ENCODE peak calls at places on chromosome 17, in four cellular contexts. One of them, this sample, is unnamed. For H3K9me3, the result is how much of the 10 kb centered on the place peaks cover.

GRCh38 chr17:1644493-1645206 is 882 bp downstream of the SCARF1 start:
- DNase-seq in iPS DF 6.9: no peak
- DNase-seq in CD4-positive, alpha-beta memory T cell: no peak
- DNase-seq in left lung: peak
- DNase-seq in this sample: no peak

GRCh38 chr17:75785016-75785769 is 587 bp downstream of the UNK start:
- DNase-seq in left lung: peak
- DNase-seq in CD4-positive, alpha-beta memory T cell: no peak
- DNase-seq in iPS DF 6.9: no peak
- DNase-seq in this sample: peak

GRCh38 chr17:57480438-57481196 is 224.3 kb downstream of the MSI2 start:
- DNase-seq in CD4-positive, alpha-beta memory T cell: no peak
- DNase-seq in iPS DF 6.9: no peak
- DNase-seq in left lung: no peak
- DNase-seq in this sample: no peak

GRCh38 chr17:2174471-2175293 is 119.8 kb downstream of the HIC1 start:
- DNase-seq in iPS DF 6.9: no peak
- DNase-seq in left lung: no peak
- DNase-seq in CD4-positive, alpha-beta memory T cell: no peak
- DNase-seq in this sample: no peak

GRCh38 chr17:50935201-50936124 is 69.3 kb upstream of the TOB1 start:
- DNase-seq in left lung: peak
- DNase-seq in iPS DF 6.9: no peak
- DNase-seq in CD4-positive, alpha-beta memory T cell: no peak
- DNase-seq in this sample: no peak

GRCh38 chr17:32253117-32253611 is 12.5 kb upstream of the RHBDL3 start:
- DNase-seq in left lung: peak
- DNase-seq in CD4-positive, alpha-beta memory T cell: peak
- DNase-seq in iPS DF 6.9: no peak
- DNase-seq in this sample: peak

GRCh38 chr17:1997146-1997586 is 28.0 kb downstream of the RTN4RL1 start:
- DNase-seq in iPS DF 6.9: no peak
- DNase-seq in left lung: no peak
- DNase-seq in CD4-positive, alpha-beta memory T cell: no peak
- DNase-seq in this sample: no peak

GRCh38 chr17:17723354-17724261 is 42.4 kb downstream of the RAI1 start:
- DNase-seq in CD4-positive, alpha-beta memory T cell: peak
- DNase-seq in iPS DF 6.9: no peak
- DNase-seq in left lung: peak
- DNase-seq in this sample: no peak

GRCh38 chr17:78826836-78827509 is 13.6 kb downstream of the USP36 start:
- DNase-seq in iPS DF 6.9: no peak
- DNase-seq in CD4-positive, alpha-beta memory T cell: peak
- DNase-seq in left lung: peak
- DNase-seq in this sample: no peak

GRCh38 chr17:64459284-64459747 is 10.4 kb downstream of the MILR1 start:
- DNase-seq in iPS DF 6.9: no peak
- DNase-seq in left lung: no peak
- DNase-seq in CD4-positive, alpha-beta memory T cell: no peak
- DNase-seq in this sample: no peak

GRCh38 chr17:82257473-82257872 is 16.0 kb downstream of the CSNK1D start:
- DNase-seq in CD4-positive, alpha-beta memory T cell: peak
- DNase-seq in iPS DF 6.9: no peak
- DNase-seq in left lung: peak
- DNase-seq in this sample: peak

GRCh38 chr17:66667491-66668030 is 167.4 kb upstream of the CACNG5 start:
- DNase-seq in left lung: no peak
- DNase-seq in iPS DF 6.9: no peak
- DNase-seq in CD4-positive, alpha-beta memory T cell: peak
- DNase-seq in this sample: no peak

GRCh38 chr17:34579017-34579946 is at the start of gene TMEM132E:
- DNase-seq in CD4-positive, alpha-beta memory T cell: no peak
- DNase-seq in left lung: peak
- DNase-seq in iPS DF 6.9: no peak
- DNase-seq in this sample: no peak

GRCh38 chr17:55571095-55571494 is 59.8 kb upstream of the SMIM36 start:
- DNase-seq in CD4-positive, alpha-beta memory T cell: no peak
- DNase-seq in left lung: no peak
- DNase-seq in iPS DF 6.9: no peak
- DNase-seq in this sample: no peak

GRCh38 chr17:82483204-82483660 is 24.7 kb downstream of the NARF start:
- DNase-seq in left lung: no peak
- DNase-seq in iPS DF 6.9: no peak
- DNase-seq in CD4-positive, alpha-beta memory T cell: no peak
- DNase-seq in this sample: no peak

GRCh38 chr17:58991718-58992331 is 114.9 kb downstream of the TRIM37 start:
- DNase-seq in left lung: no peak
- DNase-seq in CD4-positive, alpha-beta memory T cell: no peak
- DNase-seq in iPS DF 6.9: no peak
- DNase-seq in this sample: no peak

GRCh38 chr17:62774338-62774737 is 33.8 kb downstream of the MARCHF10 start:
- DNase-seq in left lung: no peak
- DNase-seq in iPS DF 6.9: no peak
- DNase-seq in CD4-positive, alpha-beta memory T cell: no peak
- DNase-seq in this sample: no peak

GRCh38 chr17:77734371-77735050 is 224.0 kb upstream of the TNRC6C start:
- DNase-seq in CD4-positive, alpha-beta memory T cell: no peak
- DNase-seq in iPS DF 6.9: no peak
- DNase-seq in left lung: no peak
- DNase-seq in this sample: no peak

GRCh38 chr17:80065478-80066170 is 29.2 kb downstream of the CCDC40 start:
- DNase-seq in iPS DF 6.9: no peak
- DNase-seq in CD4-positive, alpha-beta memory T cell: no peak
- DNase-seq in left lung: peak
- DNase-seq in this sample: no peak

GRCh38 chr17:14886200-14886739 is 378.9 kb downstream of the PMP22 start:
- DNase-seq in left lung: no peak
- DNase-seq in CD4-positive, alpha-beta memory T cell: no peak
- DNase-seq in iPS DF 6.9: no peak
- DNase-seq in this sample: no peak
- H3K9me3 ChIP-seq in left lung: under half
- H3K9me3 ChIP-seq in CD4-positive, alpha-beta memory T cell: under half
- H3K9me3 ChIP-seq in iPS DF 6.9: under half
- H3K9me3 ChIP-seq in this sample: under half

GRCh38 chr17:22694362-22695227 is 1002.3 kb downstream of the KCNJ18 start:
- DNase-seq in iPS DF 6.9: no peak
- DNase-seq in left lung: no peak
- DNase-seq in CD4-positive, alpha-beta memory T cell: no peak
- DNase-seq in this sample: no peak
- H3K9me3 ChIP-seq in iPS DF 6.9: under half
- H3K9me3 ChIP-seq in left lung: under half
- H3K9me3 ChIP-seq in CD4-positive, alpha-beta memory T cell: under half
- H3K9me3 ChIP-seq in this sample: under half

DNA sequence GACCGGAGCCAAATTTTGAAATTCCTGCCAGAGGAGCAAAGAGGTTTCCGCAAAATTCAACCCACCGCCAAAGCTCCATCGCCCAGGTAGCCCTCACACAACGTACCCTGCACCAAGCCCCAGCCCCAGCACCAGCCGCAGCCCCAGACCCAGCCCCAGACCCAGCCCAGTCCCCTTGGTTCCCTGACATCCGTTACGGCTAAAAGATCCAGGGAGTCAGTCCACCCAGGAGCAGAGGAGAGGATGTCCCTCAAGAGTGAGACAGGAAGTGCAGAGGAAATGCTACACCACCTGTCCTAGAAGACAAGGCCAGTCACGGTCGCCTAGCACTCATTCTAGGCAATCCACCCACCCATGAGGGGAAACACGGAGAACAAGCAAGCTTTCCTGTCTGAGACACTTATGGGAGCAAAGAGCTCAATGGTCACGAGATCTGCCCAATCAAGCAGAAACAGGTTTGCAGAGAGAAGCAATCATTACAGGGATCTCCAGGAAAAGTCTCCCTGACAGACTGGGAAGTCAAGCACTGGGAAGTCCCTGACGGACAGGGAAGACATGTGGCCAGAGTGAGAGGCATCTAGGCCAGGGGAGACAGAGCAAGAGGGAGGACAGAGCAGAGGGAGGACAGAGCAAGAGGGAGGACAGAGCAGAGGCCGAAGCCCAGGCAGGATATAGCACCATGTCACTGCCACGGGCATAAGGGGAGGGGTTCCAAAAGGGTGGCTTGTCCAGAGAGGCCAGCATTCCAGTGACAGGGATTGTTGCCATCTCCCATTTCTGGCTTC is 15.0 kb upstream of the KCNJ18 start:
- DNase-seq in CD4-positive, alpha-beta memory T cell: no peak
- DNase-seq in left lung: peak
- DNase-seq in iPS DF 6.9: no peak
- DNase-seq in this sample: no peak
- H3K9me3 ChIP-seq in CD4-positive, alpha-beta memory T cell: under half
- H3K9me3 ChIP-seq in left lung: under half
- H3K9me3 ChIP-seq in iPS DF 6.9: under half
- H3K9me3 ChIP-seq in this sample: under half

GRCh38 chr17:27086526-27086925 is 207.4 kb upstream of the WSB1 start:
- DNase-seq in left lung: no peak
- DNase-seq in CD4-positive, alpha-beta memory T cell: no peak
- DNase-seq in iPS DF 6.9: no peak
- DNase-seq in this sample: no peak
- H3K9me3 ChIP-seq in left lung: under half
- H3K9me3 ChIP-seq in CD4-positive, alpha-beta memory T cell: under half
- H3K9me3 ChIP-seq in iPS DF 6.9: under half
- H3K9me3 ChIP-seq in this sample: under half

GRCh38 chr17:22703786-22704441 is 1011.6 kb downstream of the KCNJ18 start:
- DNase-seq in left lung: no peak
- DNase-seq in iPS DF 6.9: no peak
- DNase-seq in CD4-positive, alpha-beta memory T cell: no peak
- DNase-seq in this sample: no peak

GRCh38 chr17:22704674-22705073 is 1012.4 kb downstream of the KCNJ18 start:
- DNase-seq in left lung: no peak
- DNase-seq in iPS DF 6.9: no peak
- DNase-seq in CD4-positive, alpha-beta memory T cell: no peak
- DNase-seq in this sample: no peak

GRCh38 chr17:22707626-22708025 is 1015.3 kb downstream of the KCNJ18 start:
- DNase-seq in iPS DF 6.9: no peak
- DNase-seq in CD4-positive, alpha-beta memory T cell: no peak
- DNase-seq in left lung: no peak
- DNase-seq in this sample: no peak

GRCh38 chr17:22703204-22703603 is 1010.9 kb downstream of the KCNJ18 start:
- DNase-seq in CD4-positive, alpha-beta memory T cell: no peak
- DNase-seq in iPS DF 6.9: no peak
- DNase-seq in left lung: no peak
- DNase-seq in this sample: no peak
- H3K9me3 ChIP-seq in CD4-positive, alpha-beta memory T cell: under half
- H3K9me3 ChIP-seq in iPS DF 6.9: under half
- H3K9me3 ChIP-seq in left lung: under half
- H3K9me3 ChIP-seq in this sample: under half

DNA sequence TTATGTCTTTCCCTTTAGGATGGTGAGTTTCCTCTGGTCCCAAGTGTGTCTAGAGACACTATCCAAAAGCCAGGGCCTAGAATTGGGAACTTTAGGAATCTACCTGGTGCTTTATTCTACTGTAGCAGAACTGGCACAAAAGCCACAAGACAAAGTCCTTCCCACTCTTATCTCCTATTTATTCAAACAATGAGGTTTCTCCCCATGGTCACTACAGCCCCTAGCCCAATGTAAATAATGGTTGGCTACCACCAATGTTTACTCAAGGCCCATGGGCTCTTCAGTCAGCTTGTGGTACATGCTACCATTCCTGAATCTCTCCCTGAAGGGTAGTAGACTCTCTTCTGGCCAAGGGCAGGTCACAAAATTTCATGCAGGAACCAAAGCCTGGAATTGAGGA is 789.4 kb upstream of the KIF2B start:
- DNase-seq in CD4-positive, alpha-beta memory T cell: no peak
- DNase-seq in iPS DF 6.9: no peak
- DNase-seq in left lung: no peak
- DNase-seq in this sample: no peak
- H3K9me3 ChIP-seq in CD4-positive, alpha-beta memory T cell: under half
- H3K9me3 ChIP-seq in iPS DF 6.9: under half
- H3K9me3 ChIP-seq in left lung: under half
- H3K9me3 ChIP-seq in this sample: under half